ENCODE peak calls at places on chromosomes 1 and 21, in ten cellular contexts. X, I, J, L, S, N, F, Z, A and K are unnamed samples.

GRCh38 chr1:209409786-209410185 is 173.7 kb upstream of the CAMK1G start:
- DNase-seq in X (peak; percentile 91), I (no peak), J (peak; percentile 44), L (no peak), S (peak; percentile 95), N (no peak), F (peak; percentile 67), Z (no peak), A (peak; percentile 93), K (no peak)

GRCh38 chr1:218476385-218476784 is 131.2 kb downstream of the TGFB2 start:
- DNase-seq in X (peak; percentile 96), I (no peak), J (no peak), L (no peak), S (peak; percentile 88), N (no peak), F (peak; percentile 66), Z (no peak), A (peak; percentile 92), K (peak; percentile 69)

GRCh38 chr1:84493747-84494146 is 12.4 kb upstream of the SPATA1 start:
- DNase-seq in X (no peak), I (no peak), J (no peak), L (no peak), S (no peak), N (no peak), F (no peak), Z (no peak), A (no peak), K (no peak)

GRCh38 chr1:182173791-182174190 is 112.3 kb upstream of the ZNF648 start:
- DNase-seq in X (no peak), I (no peak), J (no peak), L (no peak), S (no peak), N (no peak), F (no peak), Z (no peak), A (no peak), K (no peak)

GRCh38 chr1:185398599-185398998 is 81.6 kb upstream of the IVNS1ABP start:
- DNase-seq in X (no peak), I (no peak), J (no peak), L (no peak), S (no peak), N (no peak), F (no peak), Z (no peak), A (no peak), K (no peak)

GRCh38 chr1:116258668-116259419 is 114.2 kb upstream of the ATP1A1 start:
- DNase-seq in X (no peak), I (peak; percentile 10), J (no peak), L (peak; percentile 3), S (no peak), N (no peak), F (no peak), Z (no peak), A (no peak), K (no peak)

GRCh38 chr1:180182721-180183311 is 28.1 kb downstream of the QSOX1 start:
- DNase-seq in X (no peak), I (no peak), J (no peak), L (no peak), S (no peak), N (no peak), F (no peak), Z (no peak), A (no peak), K (no peak)

GRCh38 chr1:36560177-36560576 is 77.5 kb upstream of the CSF3R start:
- DNase-seq in X (no peak), I (no peak), J (no peak), L (no peak), S (no peak), N (no peak), F (no peak), Z (no peak), A (no peak), K (no peak)

GRCh38 chr1:3945222-3945621 is 45.1 kb upstream of the C1orf174 start:
- DNase-seq in X (no peak), I (no peak), J (no peak), L (no peak), S (no peak), N (no peak), F (no peak), Z (no peak), A (no peak), K (no peak)

GRCh38 chr1:53585565-53585964 is 126.4 kb downstream of the DMRTB1 start:
- DNase-seq in X (no peak), I (no peak), J (no peak), L (no peak), S (no peak), N (no peak), F (no peak), Z (no peak), A (no peak), K (no peak)

GRCh38 chr1:236751385-236751784 is 43.7 kb upstream of the MTR start:
- DNase-seq in X (no peak), I (no peak), J (no peak), L (no peak), S (no peak), N (no peak), F (no peak), Z (no peak), A (no peak), K (no peak)

GRCh38 chr1:115478933-115479551 is 141.0 kb upstream of the NGF start:
- DNase-seq in X (no peak), I (no peak), J (no peak), L (no peak), S (no peak), N (no peak), F (no peak), Z (peak; percentile 27), A (no peak), K (no peak)

GRCh38 chr21:38544681-38545080 is 46.4 kb upstream of the ERG start:
- DNase-seq in X (peak; percentile 1), I (no peak), J (no peak), L (no peak), S (no peak), N (no peak), F (no peak), Z (no peak), A (peak; percentile 32), K (no peak)

GRCh38 chr1:216193839-216194443 is 229.3 kb downstream of the USH2A start:
- DNase-seq in X (no peak), I (no peak), J (peak; percentile 36), L (peak; percentile 1), S (no peak), N (no peak), F (no peak), Z (no peak), A (no peak), K (no peak)

DNA sequence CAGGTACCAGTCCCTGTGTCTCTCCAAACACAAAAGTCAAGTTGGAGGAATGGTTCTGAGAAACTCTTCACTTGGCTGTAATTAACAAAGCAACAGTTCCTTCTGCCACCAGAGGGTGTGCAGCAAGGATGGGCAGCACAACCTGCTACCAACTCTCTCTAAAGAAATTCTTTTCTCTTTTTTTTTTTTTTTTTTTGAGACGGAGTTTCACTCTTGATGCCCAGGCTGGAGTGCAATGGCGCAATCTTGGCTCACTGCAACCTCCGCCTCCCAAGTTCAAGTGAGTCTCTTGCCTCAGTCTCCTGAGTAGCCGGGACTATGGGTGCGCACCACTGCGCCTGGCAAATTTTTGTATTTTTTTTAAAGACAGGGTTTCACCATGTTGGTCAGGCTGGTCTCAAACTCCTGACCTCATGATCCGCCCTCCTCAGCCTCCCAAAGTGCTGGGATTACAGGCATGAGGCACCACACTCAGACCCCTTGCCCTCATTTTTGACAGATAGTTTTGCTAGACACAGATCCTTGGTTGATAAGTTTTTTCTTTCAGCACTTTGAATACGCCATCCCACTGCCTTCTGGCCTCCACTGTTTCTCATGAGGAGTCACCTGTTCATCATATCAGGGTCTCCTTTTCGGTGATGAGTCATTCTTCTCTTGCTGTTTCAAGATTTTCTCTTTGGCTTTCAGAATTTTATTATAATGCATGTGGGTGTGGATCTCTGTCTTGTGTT is 12.1 kb upstream of the DEGS1 start:
- DNase-seq in X (peak; percentile 56), I (peak; percentile 30), J (peak; percentile 36), L (no peak), S (no peak), N (peak; percentile 59), F (no peak), Z (no peak), A (peak; percentile 34), K (no peak)
- TF ChIP-seq CTCF in X (peak; percentile 68), I (peak; percentile 27), J (peak; percentile 29), L (peak; percentile 13), S (peak; percentile 31), N (peak; percentile 51), F (peak; percentile 44), Z (no peak), A (peak; percentile 50), K (no peak)

DNA sequence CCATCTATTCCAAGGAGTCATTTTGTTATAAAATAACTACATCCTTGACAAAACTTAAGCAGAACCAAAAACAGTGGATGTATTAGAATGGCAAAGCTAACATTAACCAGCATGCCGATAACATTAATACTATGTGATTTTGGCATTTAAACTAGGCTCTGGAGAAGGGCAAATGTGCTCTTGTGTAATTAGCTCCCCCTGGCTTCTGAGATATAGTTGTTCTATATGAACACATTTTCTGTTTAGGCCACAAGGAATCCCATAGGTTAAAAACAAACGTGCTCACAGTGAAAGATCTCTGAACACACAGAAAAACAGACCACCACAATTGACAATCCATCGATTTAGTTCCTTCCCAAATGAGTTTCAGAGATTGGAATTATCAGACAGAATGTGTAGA is 57.4 kb upstream of the TARS2 start:
- DNase-seq in X (peak; percentile 43), I (no peak), J (no peak), L (peak; percentile 19), S (peak; percentile 7), N (peak; percentile 43), F (no peak), Z (no peak), A (peak; percentile 34), K (peak; percentile 19)
- TF ChIP-seq CTCF in X (peak; percentile 44), I (peak; percentile 45), J (peak; percentile 38), L (no peak), S (no peak), N (peak; percentile 33), F (peak; percentile 30), Z (no peak), A (no peak), K (no peak)

DNA sequence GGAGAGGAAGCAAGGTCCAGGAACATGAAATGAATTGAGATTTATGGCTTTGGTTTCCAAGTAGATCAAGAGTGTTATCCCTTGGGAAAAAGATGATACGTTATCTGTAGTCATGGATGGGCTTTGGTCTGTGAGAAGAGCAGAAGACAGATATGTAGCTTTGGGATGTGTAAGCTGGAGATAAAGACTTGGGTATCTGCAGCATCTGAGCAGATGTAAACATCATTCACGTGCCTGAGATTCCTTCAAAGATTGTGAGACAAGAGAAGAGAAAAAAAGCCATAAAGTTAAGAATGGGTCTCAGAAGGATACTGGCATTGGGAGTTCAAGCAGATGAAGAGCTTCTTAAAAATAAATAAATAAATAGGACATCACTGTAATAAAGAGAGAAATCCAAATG is 217.8 kb downstream of the PTPRC start:
- DNase-seq in X (no peak), I (no peak), J (no peak), L (no peak), S (no peak), N (no peak), F (no peak), Z (no peak), A (no peak), K (no peak)
- TF ChIP-seq CTCF in X (no peak), I (no peak), J (no peak), L (no peak), S (no peak), N (no peak), F (no peak), Z (no peak), A (no peak), K (no peak)

DNA sequence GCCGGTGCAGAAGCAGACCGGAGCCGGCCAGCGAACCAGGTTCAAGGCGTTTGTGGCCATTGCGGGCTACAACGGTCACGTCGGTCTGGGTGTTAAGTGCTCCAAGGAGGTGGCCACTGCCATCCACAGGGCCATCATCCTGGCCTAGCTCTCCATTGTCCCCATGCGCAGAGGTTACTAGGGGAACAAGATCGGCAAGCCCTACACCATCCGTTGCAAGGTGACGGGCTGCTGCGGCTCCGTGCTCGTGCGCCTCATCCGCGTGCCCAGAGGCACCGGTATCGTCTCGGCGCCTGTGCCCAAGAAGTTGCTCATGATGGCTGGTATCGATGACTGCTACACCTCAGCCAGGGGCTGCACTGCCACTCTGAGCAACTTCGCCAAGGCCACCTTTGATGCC is 38.1 kb downstream of the LRRC52 start:
- DNase-seq in X (no peak), I (no peak), J (no peak), L (no peak), S (no peak), N (no peak), F (no peak), Z (no peak), A (no peak), K (no peak)
- TF ChIP-seq CTCF in X (no peak), I (no peak), J (no peak), L (no peak), S (no peak), N (no peak), F (no peak), Z (no peak), A (no peak), K (no peak)